ENCODE peak calls at places on chromosomes 12 and 14, in five cellular contexts. One of them, this sample, is unnamed. For H3K4me1, the result is how much of the 10 kb centered on the place peaks cover.

GRCh38 chr14:85416771-85417170 is 113.2 kb upstream of the FLRT2 start:
- DNase-seq in SK-N-SH: no peak
- DNase-seq in mesendoderm: no peak
- DNase-seq in H9: no peak
- DNase-seq in pancreas: no peak
- DNase-seq in this sample: no peak

GRCh38 chr14:91330846-91331245 is 86.3 kb upstream of the GPR68 start:
- DNase-seq in SK-N-SH: no peak
- DNase-seq in mesendoderm: no peak
- DNase-seq in H9: no peak
- DNase-seq in pancreas: no peak
- DNase-seq in this sample: no peak

GRCh38 chr14:99273025-99273723 is 1.2 kb upstream of the BCL11B start:
- DNase-seq in SK-N-SH: peak
- DNase-seq in mesendoderm: peak
- DNase-seq in H9: peak
- DNase-seq in pancreas: no peak
- DNase-seq in this sample: no peak

GRCh38 chr14:20679907-20680306 is 4.5 kb upstream of the RNASE4 start:
- DNase-seq in SK-N-SH: peak
- DNase-seq in mesendoderm: peak
- DNase-seq in H9: no peak
- DNase-seq in pancreas: peak
- DNase-seq in this sample: no peak

GRCh38 chr12:91077228-91077954 is 19.6 kb upstream of the KERA start:
- DNase-seq in SK-N-SH: no peak
- DNase-seq in mesendoderm: peak
- DNase-seq in H9: no peak
- DNase-seq in pancreas: no peak
- DNase-seq in this sample: no peak

GRCh38 chr12:119117936-119118335 is 60.8 kb upstream of the HSPB8 start:
- DNase-seq in SK-N-SH: no peak
- DNase-seq in mesendoderm: no peak
- DNase-seq in H9: no peak
- DNase-seq in pancreas: no peak
- DNase-seq in this sample: no peak

GRCh38 chr14:76380991-76381390 is 5.1 kb downstream of the ESRRB start:
- DNase-seq in SK-N-SH: no peak
- DNase-seq in mesendoderm: no peak
- DNase-seq in H9: no peak
- DNase-seq in pancreas: no peak
- DNase-seq in this sample: no peak

GRCh38 chr12:57005980-57006808 is at the start of gene ZBTB39:
- DNase-seq in SK-N-SH: peak
- DNase-seq in mesendoderm: peak
- DNase-seq in H9: peak
- DNase-seq in pancreas: peak
- DNase-seq in this sample: peak

GRCh38 chr12:9049520-9050133 is 60.3 kb downstream of the KLRG1 start:
- DNase-seq in SK-N-SH: peak
- DNase-seq in mesendoderm: peak
- DNase-seq in H9: no peak
- DNase-seq in pancreas: no peak
- DNase-seq in this sample: no peak

GRCh38 chr14:22391908-22392307 is 197.1 kb downstream of the DAD1 start:
- DNase-seq in SK-N-SH: peak
- DNase-seq in mesendoderm: peak
- DNase-seq in H9: peak
- DNase-seq in pancreas: peak
- DNase-seq in this sample: no peak

GRCh38 chr12:125983784-125984510 is 918.7 kb downstream of the AACS start:
- DNase-seq in SK-N-SH: peak
- DNase-seq in mesendoderm: peak
- DNase-seq in H9: peak
- DNase-seq in pancreas: no peak
- DNase-seq in this sample: no peak

GRCh38 chr14:85535916-85536834 is 6.2 kb downstream of the FLRT2 start:
- DNase-seq in SK-N-SH: peak
- DNase-seq in mesendoderm: peak
- DNase-seq in H9: no peak
- DNase-seq in pancreas: no peak
- DNase-seq in this sample: no peak

GRCh38 chr14:78310263-78310662 is 140.1 kb downstream of the NRXN3 start:
- DNase-seq in SK-N-SH: no peak
- DNase-seq in mesendoderm: no peak
- DNase-seq in H9: no peak
- DNase-seq in pancreas: no peak
- DNase-seq in this sample: no peak

GRCh38 chr14:85233756-85234545 is 296.0 kb upstream of the FLRT2 start:
- DNase-seq in SK-N-SH: no peak
- DNase-seq in mesendoderm: peak
- DNase-seq in H9: no peak
- DNase-seq in pancreas: no peak
- DNase-seq in this sample: no peak

GRCh38 chr12:132478845-132479244 is 11.1 kb upstream of the FBRSL1 start:
- DNase-seq in SK-N-SH: no peak
- DNase-seq in mesendoderm: no peak
- DNase-seq in H9: no peak
- DNase-seq in pancreas: no peak
- DNase-seq in this sample: no peak

GRCh38 chr14:70642313-70643235 is 858 bp downstream of the TTC9 start:
- DNase-seq in SK-N-SH: peak
- DNase-seq in mesendoderm: peak
- DNase-seq in H9: no peak
- DNase-seq in pancreas: peak
- DNase-seq in this sample: peak

GRCh38 chr12:95646781-95647184 is 95.5 kb upstream of the USP44 start:
- DNase-seq in SK-N-SH: no peak
- DNase-seq in mesendoderm: peak
- DNase-seq in H9: no peak
- DNase-seq in pancreas: no peak
- DNase-seq in this sample: no peak

GRCh38 chr14:36582011-36582873 is at the start of gene NKX2-8:
- DNase-seq in SK-N-SH: peak
- DNase-seq in mesendoderm: peak
- DNase-seq in H9: peak
- DNase-seq in pancreas: no peak
- DNase-seq in this sample: no peak

GRCh38 chr12:54160807-54161480 is 27.8 kb downstream of the SMUG1 start:
- DNase-seq in SK-N-SH: no peak
- DNase-seq in mesendoderm: no peak
- DNase-seq in H9: no peak
- DNase-seq in pancreas: no peak
- DNase-seq in this sample: no peak

GRCh38 chr14:89428556-89429196 is 11.6 kb upstream of the FOXN3 start:
- DNase-seq in SK-N-SH: no peak
- DNase-seq in mesendoderm: peak
- DNase-seq in H9: peak
- DNase-seq in pancreas: no peak
- DNase-seq in this sample: no peak

GRCh38 chr12:121061831-121062230 is 22.8 kb upstream of the OASL start:
- DNase-seq in SK-N-SH: peak
- DNase-seq in mesendoderm: no peak
- DNase-seq in H9: no peak
- DNase-seq in pancreas: no peak
- DNase-seq in this sample: no peak

GRCh38 chr12:104121001-104121400 is 17.0 kb downstream of the NFYB start:
- DNase-seq in SK-N-SH: no peak
- DNase-seq in mesendoderm: peak
- DNase-seq in H9: no peak
- DNase-seq in pancreas: no peak
- DNase-seq in this sample: no peak

GRCh38 chr14:73662439-73663056 is 17.8 kb downstream of the DNAL1 start:
- DNase-seq in SK-N-SH: peak
- DNase-seq in mesendoderm: peak
- DNase-seq in H9: peak
- DNase-seq in pancreas: no peak
- DNase-seq in this sample: no peak

GRCh38 chr12:118070650-118071049 is 9.7 kb upstream of the WSB2 start:
- DNase-seq in SK-N-SH: no peak
- DNase-seq in mesendoderm: no peak
- DNase-seq in H9: no peak
- DNase-seq in pancreas: no peak
- DNase-seq in this sample: no peak

GRCh38 chr14:92121207-92121669 is 268 bp downstream of the NDUFB1 start:
- DNase-seq in SK-N-SH: no peak
- DNase-seq in mesendoderm: no peak
- DNase-seq in H9: no peak
- DNase-seq in pancreas: no peak
- DNase-seq in this sample: no peak

GRCh38 chr12:29152223-29152868 is 3.3 kb downstream of the FAR2 start:
- DNase-seq in SK-N-SH: no peak
- DNase-seq in mesendoderm: no peak
- DNase-seq in H9: no peak
- DNase-seq in pancreas: no peak
- DNase-seq in this sample: no peak

GRCh38 chr12:92337128-92337527 is 191.5 kb upstream of the BTG1 start:
- DNase-seq in SK-N-SH: no peak
- DNase-seq in mesendoderm: no peak
- DNase-seq in H9: no peak
- DNase-seq in pancreas: no peak
- DNase-seq in this sample: no peak

GRCh38 chr14:55752580-55753365 is 172.8 kb downstream of the KTN1 start:
- DNase-seq in SK-N-SH: no peak
- DNase-seq in mesendoderm: peak
- DNase-seq in H9: peak
- DNase-seq in pancreas: peak
- DNase-seq in this sample: no peak

GRCh38 chr12:75784591-75784990 is 247.0 kb downstream of the PHLDA1 start:
- DNase-seq in SK-N-SH: peak
- DNase-seq in mesendoderm: no peak
- DNase-seq in H9: no peak
- DNase-seq in pancreas: peak
- DNase-seq in this sample: no peak

GRCh38 chr14:88352299-88353097 is 29.4 kb upstream of the KCNK10 start:
- DNase-seq in SK-N-SH: no peak
- DNase-seq in mesendoderm: no peak
- DNase-seq in H9: no peak
- DNase-seq in pancreas: no peak
- DNase-seq in this sample: no peak

GRCh38 chr12:13095266-13095995 is 8.0 kb downstream of the GSG1 start:
- DNase-seq in SK-N-SH: no peak
- DNase-seq in mesendoderm: no peak
- DNase-seq in H9: no peak
- DNase-seq in pancreas: peak
- DNase-seq in this sample: no peak

GRCh38 chr14:55127491-55127951 is 1.5 kb upstream of the LGALS3 start:
- DNase-seq in SK-N-SH: no peak
- DNase-seq in mesendoderm: no peak
- DNase-seq in H9: no peak
- DNase-seq in pancreas: no peak
- DNase-seq in this sample: no peak

GRCh38 chr12:770474-770873 is 18.1 kb downstream of the WNK1 start:
- DNase-seq in SK-N-SH: no peak
- DNase-seq in mesendoderm: no peak
- DNase-seq in H9: no peak
- DNase-seq in pancreas: no peak
- DNase-seq in this sample: no peak

GRCh38 chr12:68267892-68268396 is 14.5 kb upstream of the IL22 start:
- DNase-seq in SK-N-SH: no peak
- DNase-seq in mesendoderm: no peak
- DNase-seq in H9: no peak
- DNase-seq in pancreas: no peak
- DNase-seq in this sample: no peak

GRCh38 chr14:85731198-85731597 is 201.3 kb downstream of the FLRT2 start:
- DNase-seq in SK-N-SH: no peak
- DNase-seq in mesendoderm: peak
- DNase-seq in H9: no peak
- DNase-seq in pancreas: no peak
- DNase-seq in this sample: no peak

DNA sequence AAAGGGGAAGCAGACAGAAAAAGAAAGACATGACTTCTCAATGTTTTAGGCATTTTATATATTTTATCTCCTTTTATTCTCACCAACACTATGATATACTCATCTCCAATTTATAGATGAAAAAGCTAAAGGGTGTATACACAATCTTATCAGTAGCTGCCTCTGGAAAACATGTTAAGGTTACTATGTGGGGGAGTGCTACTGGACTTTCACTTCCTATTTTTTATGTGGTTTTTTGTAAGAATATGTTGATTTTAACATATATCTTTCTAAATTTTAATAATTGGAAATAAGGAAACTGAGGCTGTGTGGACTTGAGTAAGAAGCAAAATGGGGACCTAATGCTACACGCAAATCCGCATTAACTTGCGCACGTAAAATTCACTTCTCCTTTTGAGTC is 99.6 kb upstream of the PDE3A start:
- DNase-seq in SK-N-SH: no peak
- DNase-seq in mesendoderm: no peak
- DNase-seq in H9: no peak
- DNase-seq in pancreas: no peak
- DNase-seq in this sample: no peak
- H3K4me1 ChIP-seq in SK-N-SH: under half
- H3K4me1 ChIP-seq in mesendoderm: under half
- H3K4me1 ChIP-seq in H9: under half
- H3K4me1 ChIP-seq in pancreas: under half
- H3K4me1 ChIP-seq in this sample: under half

GRCh38 chr12:123069436-123070266 is 81.2 kb downstream of the PITPNM2 start:
- DNase-seq in SK-N-SH: peak
- DNase-seq in mesendoderm: no peak
- DNase-seq in H9: no peak
- DNase-seq in pancreas: peak
- DNase-seq in this sample: no peak
- H3K4me1 ChIP-seq in SK-N-SH: under half
- H3K4me1 ChIP-seq in mesendoderm: under half
- H3K4me1 ChIP-seq in H9: under half
- H3K4me1 ChIP-seq in pancreas: under half
- H3K4me1 ChIP-seq in this sample: under half

GRCh38 chr14:104787736-104788532 is 7.6 kb downstream of the AKT1 start:
- DNase-seq in SK-N-SH: no peak
- DNase-seq in mesendoderm: no peak
- DNase-seq in H9: no peak
- DNase-seq in pancreas: no peak
- DNase-seq in this sample: no peak

GRCh38 chr14:104786726-104787675 is 8.5 kb downstream of the AKT1 start:
- DNase-seq in SK-N-SH: no peak
- DNase-seq in mesendoderm: no peak
- DNase-seq in H9: no peak
- DNase-seq in pancreas: no peak
- DNase-seq in this sample: no peak

GRCh38 chr14:104789752-104790743 is 5.5 kb downstream of the AKT1 start:
- DNase-seq in SK-N-SH: no peak
- DNase-seq in mesendoderm: no peak
- DNase-seq in H9: no peak
- DNase-seq in pancreas: no peak
- DNase-seq in this sample: peak

GRCh38 chr14:104788533-104788818 is 7.1 kb downstream of the AKT1 start:
- DNase-seq in SK-N-SH: no peak
- DNase-seq in mesendoderm: no peak
- DNase-seq in H9: no peak
- DNase-seq in pancreas: no peak
- DNase-seq in this sample: no peak

GRCh38 chr14:104788873-104789663 is 6.5 kb downstream of the AKT1 start:
- DNase-seq in SK-N-SH: no peak
- DNase-seq in mesendoderm: no peak
- DNase-seq in H9: no peak
- DNase-seq in pancreas: no peak
- DNase-seq in this sample: peak
- H3K4me1 ChIP-seq in SK-N-SH: under half
- H3K4me1 ChIP-seq in mesendoderm: under half
- H3K4me1 ChIP-seq in H9: under half
- H3K4me1 ChIP-seq in pancreas: under half
- H3K4me1 ChIP-seq in this sample: under half

GRCh38 chr12:64663019-64663418 is 52.7 kb downstream of the RASSF3 start:
- DNase-seq in SK-N-SH: no peak
- DNase-seq in mesendoderm: no peak
- DNase-seq in H9: no peak
- DNase-seq in pancreas: no peak
- DNase-seq in this sample: no peak
- H3K4me1 ChIP-seq in SK-N-SH: under half
- H3K4me1 ChIP-seq in mesendoderm: under half
- H3K4me1 ChIP-seq in H9: under half
- H3K4me1 ChIP-seq in pancreas: under half
- H3K4me1 ChIP-seq in this sample: half or more

This sample was measured in CD8-positive, alpha-beta T cell.